ENCODE peak calls at places on chromosomes 4 and X, in six cellular contexts. One of them, this sample, is unnamed.

GRCh38 chrX:72142094-72142843 is 10.6 kb upstream of the RTL5 start:
- DNase-seq in activated CD4-positive, alpha-beta T cell treated with anti-CD3 and anti-CD28 coated beads for 48 hours: no peak
- DNase-seq in activated gamma-delta T cell treated with anti-CD3 and anti-CD28 coated beads, Interleukin-2, amount 50 U/mL, for 16 hours: no peak
- DNase-seq in sciatic nerve: no peak
- DNase-seq in NCI-H460: no peak
- DNase-seq in aorta: no peak
- DNase-seq in this sample: no peak

GRCh38 chr4:132770776-132771175 is 378.3 kb upstream of the PCDH10 start:
- DNase-seq in activated CD4-positive, alpha-beta T cell treated with anti-CD3 and anti-CD28 coated beads for 48 hours: no peak
- DNase-seq in activated gamma-delta T cell treated with anti-CD3 and anti-CD28 coated beads, Interleukin-2, amount 50 U/mL, for 16 hours: no peak
- DNase-seq in sciatic nerve: no peak
- DNase-seq in NCI-H460: no peak
- DNase-seq in aorta: no peak
- DNase-seq in this sample: no peak

GRCh38 chrX:95156566-95156965 is 1482.6 kb downstream of the FAM133A start:
- DNase-seq in activated CD4-positive, alpha-beta T cell treated with anti-CD3 and anti-CD28 coated beads for 48 hours: no peak
- DNase-seq in activated gamma-delta T cell treated with anti-CD3 and anti-CD28 coated beads, Interleukin-2, amount 50 U/mL, for 16 hours: no peak
- DNase-seq in sciatic nerve: no peak
- DNase-seq in NCI-H460: no peak
- DNase-seq in aorta: no peak
- DNase-seq in this sample: no peak

GRCh38 chr4:37631551-37631950 is 54.6 kb downstream of the RELL1 start:
- DNase-seq in activated CD4-positive, alpha-beta T cell treated with anti-CD3 and anti-CD28 coated beads for 48 hours: no peak
- DNase-seq in activated gamma-delta T cell treated with anti-CD3 and anti-CD28 coated beads, Interleukin-2, amount 50 U/mL, for 16 hours: no peak
- DNase-seq in sciatic nerve: no peak
- DNase-seq in NCI-H460: no peak
- DNase-seq in aorta: no peak
- DNase-seq in this sample: no peak

GRCh38 chr4:75940692-75941253 is at the start of gene NAAA:
- DNase-seq in activated CD4-positive, alpha-beta T cell treated with anti-CD3 and anti-CD28 coated beads for 48 hours: peak; percentile 83
- DNase-seq in activated gamma-delta T cell treated with anti-CD3 and anti-CD28 coated beads, Interleukin-2, amount 50 U/mL, for 16 hours: peak; percentile 58
- DNase-seq in sciatic nerve: peak; percentile 90
- DNase-seq in NCI-H460: peak; percentile 16
- DNase-seq in aorta: peak; percentile 90
- DNase-seq in this sample: peak; percentile 89

GRCh38 chr4:127479031-127479622 is 153.6 kb upstream of the INTU start:
- DNase-seq in activated CD4-positive, alpha-beta T cell treated with anti-CD3 and anti-CD28 coated beads for 48 hours: no peak
- DNase-seq in activated gamma-delta T cell treated with anti-CD3 and anti-CD28 coated beads, Interleukin-2, amount 50 U/mL, for 16 hours: no peak
- DNase-seq in sciatic nerve: no peak
- DNase-seq in NCI-H460: peak; percentile 11
- DNase-seq in aorta: no peak
- DNase-seq in this sample: no peak

GRCh38 chr4:24607338-24607737 is 23.0 kb upstream of the DHX15 start:
- DNase-seq in activated CD4-positive, alpha-beta T cell treated with anti-CD3 and anti-CD28 coated beads for 48 hours: no peak
- DNase-seq in activated gamma-delta T cell treated with anti-CD3 and anti-CD28 coated beads, Interleukin-2, amount 50 U/mL, for 16 hours: no peak
- DNase-seq in sciatic nerve: no peak
- DNase-seq in NCI-H460: no peak
- DNase-seq in aorta: no peak
- DNase-seq in this sample: no peak

GRCh38 chr4:54371211-54371610 is 142.1 kb downstream of the PDGFRA start:
- DNase-seq in activated CD4-positive, alpha-beta T cell treated with anti-CD3 and anti-CD28 coated beads for 48 hours: no peak
- DNase-seq in activated gamma-delta T cell treated with anti-CD3 and anti-CD28 coated beads, Interleukin-2, amount 50 U/mL, for 16 hours: no peak
- DNase-seq in sciatic nerve: no peak
- DNase-seq in NCI-H460: no peak
- DNase-seq in aorta: no peak
- DNase-seq in this sample: no peak

GRCh38 chrX:150690126-150690525 is 3.1 kb upstream of the MTMR1 start:
- DNase-seq in activated CD4-positive, alpha-beta T cell treated with anti-CD3 and anti-CD28 coated beads for 48 hours: peak; percentile 30
- DNase-seq in activated gamma-delta T cell treated with anti-CD3 and anti-CD28 coated beads, Interleukin-2, amount 50 U/mL, for 16 hours: no peak
- DNase-seq in sciatic nerve: no peak
- DNase-seq in NCI-H460: no peak
- DNase-seq in aorta: no peak
- DNase-seq in this sample: no peak

GRCh38 chr4:168177546-168178149 is 85.3 kb downstream of the ANXA10 start:
- DNase-seq in activated CD4-positive, alpha-beta T cell treated with anti-CD3 and anti-CD28 coated beads for 48 hours: no peak
- DNase-seq in activated gamma-delta T cell treated with anti-CD3 and anti-CD28 coated beads, Interleukin-2, amount 50 U/mL, for 16 hours: no peak
- DNase-seq in sciatic nerve: no peak
- DNase-seq in NCI-H460: no peak
- DNase-seq in aorta: no peak
- DNase-seq in this sample: no peak

GRCh38 chr4:139436122-139436521 is 17.8 kb upstream of the RAB33B start:
- DNase-seq in activated CD4-positive, alpha-beta T cell treated with anti-CD3 and anti-CD28 coated beads for 48 hours: no peak
- DNase-seq in activated gamma-delta T cell treated with anti-CD3 and anti-CD28 coated beads, Interleukin-2, amount 50 U/mL, for 16 hours: no peak
- DNase-seq in sciatic nerve: no peak
- DNase-seq in NCI-H460: no peak
- DNase-seq in aorta: no peak
- DNase-seq in this sample: no peak

GRCh38 chrX:97763391-97763790 is 879.7 kb downstream of the RPA4 start:
- DNase-seq in activated CD4-positive, alpha-beta T cell treated with anti-CD3 and anti-CD28 coated beads for 48 hours: no peak
- DNase-seq in activated gamma-delta T cell treated with anti-CD3 and anti-CD28 coated beads, Interleukin-2, amount 50 U/mL, for 16 hours: no peak
- DNase-seq in sciatic nerve: no peak
- DNase-seq in NCI-H460: no peak
- DNase-seq in aorta: no peak
- DNase-seq in this sample: no peak

GRCh38 chrX:14027031-14027430 is 2.7 kb downstream of the GEMIN8 start:
- DNase-seq in activated CD4-positive, alpha-beta T cell treated with anti-CD3 and anti-CD28 coated beads for 48 hours: peak; percentile 11
- DNase-seq in activated gamma-delta T cell treated with anti-CD3 and anti-CD28 coated beads, Interleukin-2, amount 50 U/mL, for 16 hours: no peak
- DNase-seq in sciatic nerve: peak; percentile 70
- DNase-seq in NCI-H460: no peak
- DNase-seq in aorta: no peak
- DNase-seq in this sample: no peak

GRCh38 chr4:16123356-16124084 is 39.7 kb upstream of the PROM1 start:
- DNase-seq in activated CD4-positive, alpha-beta T cell treated with anti-CD3 and anti-CD28 coated beads for 48 hours: no peak
- DNase-seq in activated gamma-delta T cell treated with anti-CD3 and anti-CD28 coated beads, Interleukin-2, amount 50 U/mL, for 16 hours: no peak
- DNase-seq in sciatic nerve: no peak
- DNase-seq in NCI-H460: no peak
- DNase-seq in aorta: no peak
- DNase-seq in this sample: no peak

GRCh38 chr4:13903061-13903460 is 275.5 kb upstream of the BOD1L1 start:
- DNase-seq in activated CD4-positive, alpha-beta T cell treated with anti-CD3 and anti-CD28 coated beads for 48 hours: no peak
- DNase-seq in activated gamma-delta T cell treated with anti-CD3 and anti-CD28 coated beads, Interleukin-2, amount 50 U/mL, for 16 hours: no peak
- DNase-seq in sciatic nerve: no peak
- DNase-seq in NCI-H460: no peak
- DNase-seq in aorta: no peak
- DNase-seq in this sample: no peak

GRCh38 chr4:108988514-108989195 is 225.8 kb upstream of the ETNPPL start:
- DNase-seq in activated CD4-positive, alpha-beta T cell treated with anti-CD3 and anti-CD28 coated beads for 48 hours: no peak
- DNase-seq in activated gamma-delta T cell treated with anti-CD3 and anti-CD28 coated beads, Interleukin-2, amount 50 U/mL, for 16 hours: no peak
- DNase-seq in sciatic nerve: no peak
- DNase-seq in NCI-H460: no peak
- DNase-seq in aorta: no peak
- DNase-seq in this sample: no peak

GRCh38 chr4:3299122-3299521 is 6.3 kb downstream of the RGS12 start:
- DNase-seq in activated CD4-positive, alpha-beta T cell treated with anti-CD3 and anti-CD28 coated beads for 48 hours: no peak
- DNase-seq in activated gamma-delta T cell treated with anti-CD3 and anti-CD28 coated beads, Interleukin-2, amount 50 U/mL, for 16 hours: no peak
- DNase-seq in sciatic nerve: peak; percentile 13
- DNase-seq in NCI-H460: no peak
- DNase-seq in aorta: peak; percentile 5
- DNase-seq in this sample: peak; percentile 14